ENCODE peak calls at places on chromosomes 5 and 9, in eight cellular contexts. S, C, G, T, D, B, U and K are unnamed samples.

GRCh38 chr5:142929602-142930001 is 159.4 kb downstream of the ARHGAP26 start:
- DNase-seq in S (no peak), C (no peak), G (peak; percentile 73), T (no peak), D (no peak), B (no peak), U (no peak), K (no peak)

GRCh38 chr5:80156156-80156555 is 99.7 kb downstream of the SERINC5 start:
- DNase-seq in S (no peak), C (no peak), G (no peak), T (no peak), D (no peak), B (no peak), U (no peak), K (no peak)

GRCh38 chr5:132849347-132849746 is 16.9 kb downstream of the GDF9 start:
- DNase-seq in S (no peak), C (no peak), G (no peak), T (no peak), D (no peak), B (no peak), U (no peak), K (no peak)

GRCh38 chr5:15366676-15367391 is 133.1 kb upstream of the FBXL7 start:
- DNase-seq in S (no peak), C (no peak), G (no peak), T (no peak), D (no peak), B (no peak), U (peak; percentile 84), K (no peak)

GRCh38 chr5:81425569-81425968 is 31.6 kb upstream of the ACOT12 start:
- DNase-seq in S (no peak), C (no peak), G (no peak), T (no peak), D (no peak), B (no peak), U (peak; percentile 64), K (no peak)

GRCh38 chr5:135323227-135323626 is 75.8 kb downstream of the MACROH2A1 start:
- DNase-seq in S (peak; percentile 22), C (no peak), G (no peak), T (peak; percentile 70), D (peak; percentile 15), B (no peak), U (no peak), K (no peak)

GRCh38 chr9:109206670-109207069 is 39.6 kb upstream of the FRRS1L start:
- DNase-seq in S (peak; percentile 85), C (no peak), G (no peak), T (no peak), D (no peak), B (no peak), U (no peak), K (no peak)

GRCh38 chr5:14665949-14666741 is 1.6 kb downstream of the OTULIN start:
- DNase-seq in S (peak; percentile 73), C (no peak), G (peak; percentile 33), T (peak; percentile 84), D (no peak), B (peak; percentile 20), U (no peak), K (no peak)

GRCh38 chr9:112719292-112719691 is 1.4 kb upstream of the INIP start:
- DNase-seq in S (no peak), C (no peak), G (no peak), T (no peak), D (no peak), B (no peak), U (peak; percentile 29), K (no peak)

GRCh38 chr9:86282979-86283535 is 719 bp upstream of the ISCA1 start:
- DNase-seq in S (no peak), C (no peak), G (no peak), T (peak; percentile 72), D (no peak), B (peak; percentile 61), U (peak; percentile 88), K (no peak)

GRCh38 chr9:109477269-109478203 is 20.6 kb downstream of the PTPN3 start:
- DNase-seq in S (peak; percentile 64), C (no peak), G (no peak), T (no peak), D (peak; percentile 97), B (peak; percentile 23), U (no peak), K (no peak)

GRCh38 chr9:14769235-14769580 is 46.7 kb upstream of the CER1 start:
- DNase-seq in S (peak; percentile 77), C (no peak), G (no peak), T (no peak), D (no peak), B (peak; percentile 1), U (peak; percentile 48), K (no peak)

GRCh38 chr5:21121213-21121612 is 1133.2 kb upstream of the CDH18 start:
- DNase-seq in S (no peak), C (no peak), G (no peak), T (no peak), D (no peak), B (no peak), U (peak; percentile 3), K (no peak)

GRCh38 chr9:35616681-35617459 is 1.3 kb downstream of the CD72 start:
- DNase-seq in S (peak; percentile 76), C (peak; percentile 45), G (peak; percentile 72), T (peak; percentile 94), D (peak; percentile 49), B (peak; percentile 41), U (peak; percentile 75), K (peak; percentile 43)
- TF ChIP-seq CTCF in S (no peak), C (no peak), G (no peak), T (peak; percentile 43), D (no peak), B (no peak), U (no peak), K (no peak)

DNA sequence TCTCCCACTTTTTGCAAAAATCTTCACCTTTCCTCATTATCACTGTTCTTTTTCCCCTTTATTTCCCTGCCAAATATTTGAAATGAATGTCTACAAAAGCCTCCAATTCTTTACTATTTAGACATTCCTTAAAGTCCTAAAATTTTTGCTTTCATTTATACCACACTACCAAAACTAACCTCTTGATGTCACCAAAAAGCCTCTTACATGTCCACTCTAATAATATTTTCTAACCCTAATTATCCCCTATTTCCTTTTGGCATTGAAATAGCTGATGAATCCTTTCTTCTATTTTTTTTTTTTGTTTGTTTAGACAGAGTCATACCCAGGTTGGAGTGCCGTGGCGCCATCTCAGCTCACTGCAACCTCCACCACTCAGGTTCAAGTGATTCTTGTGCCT is 32.3 kb upstream of the NRG2 start:
- DNase-seq in S (no peak), C (no peak), G (no peak), T (no peak), D (no peak), B (no peak), U (peak; percentile 31), K (no peak)
- TF ChIP-seq CTCF in S (peak; percentile 42), C (no peak), G (peak; percentile 36), T (no peak), D (peak; percentile 25), B (no peak), U (no peak), K (peak; percentile 40)

DNA sequence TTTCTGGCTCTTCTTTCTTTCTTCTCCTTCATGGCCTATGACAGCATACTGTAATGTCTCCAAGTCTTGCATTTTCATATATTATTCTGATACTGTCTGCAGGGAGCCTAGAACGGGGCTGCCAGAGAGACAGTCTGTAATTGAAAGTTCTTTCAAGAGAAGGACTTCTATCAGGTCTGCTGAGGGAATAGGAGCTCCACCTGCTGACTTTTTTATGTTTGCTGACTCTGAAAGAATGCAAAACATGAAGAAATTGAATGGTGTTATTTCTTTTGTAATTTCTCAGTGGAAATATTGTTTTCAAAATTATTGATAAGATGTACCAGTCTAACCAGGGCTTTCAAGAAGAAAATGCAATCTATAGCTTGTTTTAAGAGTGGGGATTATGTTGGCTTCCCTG is 121.9 kb upstream of the RFX3 start:
- DNase-seq in S (no peak), C (no peak), G (no peak), T (no peak), D (no peak), B (no peak), U (no peak), K (no peak)
- TF ChIP-seq CTCF in S (no peak), C (no peak), G (peak; percentile 10), T (no peak), D (no peak), B (no peak), U (no peak), K (no peak)

GRCh38 chr9:89596937-89597555 is 7.8 kb upstream of the GADD45G start:
- DNase-seq in S (no peak), C (no peak), G (no peak), T (no peak), D (no peak), B (no peak), U (no peak), K (no peak)

GRCh38 chr9:89598926-89599325 is 5.9 kb upstream of the GADD45G start:
- DNase-seq in S (no peak), C (no peak), G (no peak), T (no peak), D (peak; percentile 50), B (no peak), U (no peak), K (no peak)

GRCh38 chr9:89600831-89601230 is 4.0 kb upstream of the GADD45G start:
- DNase-seq in S (peak; percentile 24), C (no peak), G (no peak), T (no peak), D (no peak), B (no peak), U (no peak), K (no peak)

GRCh38 chr9:89595646-89596045 is 9.2 kb upstream of the GADD45G start:
- DNase-seq in S (no peak), C (no peak), G (no peak), T (no peak), D (no peak), B (no peak), U (no peak), K (no peak)

DNA sequence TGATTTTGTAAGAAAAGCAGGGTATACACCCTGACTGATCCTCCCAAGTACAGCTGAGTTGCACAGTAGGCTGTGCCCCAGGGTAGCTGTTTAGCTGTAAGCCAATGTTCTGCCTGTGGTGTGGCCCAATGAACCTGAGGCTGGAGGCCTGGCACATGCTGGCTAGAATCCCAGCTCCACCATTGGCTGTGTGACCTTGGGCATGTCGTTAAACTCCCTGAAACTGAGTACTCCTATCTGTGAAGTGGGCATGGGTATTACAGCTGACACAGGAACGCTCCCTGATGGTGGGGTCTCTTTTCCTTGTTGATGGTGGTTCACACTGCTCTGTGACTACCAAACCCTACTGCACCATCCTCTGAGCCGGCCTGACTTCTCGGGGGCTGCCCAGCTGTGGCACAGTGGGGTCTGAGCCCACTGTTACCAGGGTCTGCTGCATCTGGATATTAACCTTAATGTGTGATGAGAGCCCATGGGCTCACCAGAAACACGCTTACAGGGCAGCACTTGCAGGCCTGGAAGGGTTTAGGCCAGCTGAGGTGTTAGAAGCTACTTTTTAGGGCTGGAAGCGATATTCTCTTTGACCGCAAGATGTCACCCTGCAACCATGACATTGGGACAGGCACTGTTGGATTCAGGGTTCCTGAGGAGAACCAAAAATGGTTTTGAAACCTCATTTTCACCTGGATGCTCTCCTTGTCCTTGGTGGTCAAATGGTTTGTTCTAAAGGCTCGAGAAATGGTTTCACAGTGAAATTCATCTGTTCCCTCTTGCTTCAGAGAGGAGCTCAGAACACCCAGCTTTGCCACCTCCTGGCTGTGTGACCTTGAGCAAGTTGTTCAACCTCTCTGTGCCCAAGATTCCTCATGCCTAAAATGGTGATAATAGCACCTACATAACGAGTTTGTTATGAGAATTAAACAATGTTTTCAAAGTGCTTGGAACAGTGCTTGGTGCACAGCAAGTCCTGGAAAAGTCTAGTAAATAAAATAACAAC is 6.8 kb upstream of the GADD45G start:
- DNase-seq in S (peak; percentile 88), C (no peak), G (peak; percentile 46), T (no peak), D (no peak), B (peak; percentile 58), U (peak; percentile 73), K (peak; percentile 57)
- TF ChIP-seq CTCF in S (peak; percentile 90), C (peak; percentile 75), G (peak; percentile 88), T (peak; percentile 48), D (peak; percentile 62), B (peak; percentile 85), U (peak; percentile 78), K (peak; percentile 91)

GRCh38 chr5:78364005-78364404 is 3.6 kb downstream of the SCAMP1 start:
- DNase-seq in S (no peak), C (no peak), G (no peak), T (no peak), D (no peak), B (no peak), U (no peak), K (no peak)
- TF ChIP-seq CTCF in S (no peak), C (no peak), G (no peak), T (no peak), D (no peak), B (no peak), U (no peak), K (no peak)